ENCODE peak calls at places on chromosomes 2 and 18, in four cellular contexts. A is HepG2, V is A549, F is K562. M is an unnamed sample.

GRCh38 chr2:238596571-238597551 is 170.1 kb downstream of the ASB1 start:
- DNase-seq in F (no peak), A (peak; percentile 70), V (peak; percentile 95), M (no peak)

GRCh38 chr18:55089595-55089994 is 130.3 kb upstream of the CCDC68 start:
- DNase-seq in V (no peak), A (no peak), F (no peak), M (no peak)

GRCh38 chr2:14713248-14713647 is 80.7 kb downstream of the LRATD1 start:
- DNase-seq in F (no peak), A (no peak), V (no peak), M (no peak)

GRCh38 chr18:48914581-48915251 is 36.0 kb downstream of the SMAD7 start:
- DNase-seq in F (no peak), A (no peak), V (no peak), M (no peak)

GRCh38 chr18:79560042-79560860 is 119.4 kb upstream of the CTDP1 start:
- DNase-seq in F (no peak), A (no peak), V (no peak), M (no peak)

GRCh38 chr18:67347499-67347898 is 169.0 kb downstream of the DSEL start:
- DNase-seq in A (no peak), V (no peak), F (no peak), M (no peak)

GRCh38 chr2:214774108-214774507 is 35.4 kb downstream of the BARD1 start:
- DNase-seq in F (no peak), V (no peak), A (no peak), M (no peak)

GRCh38 chr18:26089247-26090129 is 925 bp downstream of the SS18 start:
- DNase-seq in F (peak; percentile 29), V (peak; percentile 35), A (peak; percentile 6), M (no peak)

GRCh38 chr2:49770919-49771318 is 616.6 kb upstream of the FSHR start:
- DNase-seq in V (peak; percentile 31), F (no peak), A (peak; percentile 53), M (peak; percentile 84)

GRCh38 chr18:59718108-59719057 is 21.2 kb upstream of the CCBE1 start:
- DNase-seq in V (peak; percentile 72), A (no peak), F (no peak), M (no peak)

GRCh38 chr2:152861349-152861942 is 143.0 kb downstream of the ARL6IP6 start:
- DNase-seq in V (peak; percentile 36), A (peak; percentile 43), F (peak; percentile 70), M (peak; percentile 60)

GRCh38 chr2:169815849-169816248 is 8.9 kb downstream of the METTL5 start:
- DNase-seq in F (no peak), A (peak; percentile 64), V (peak; percentile 47), M (no peak)

GRCh38 chr2:122390406-122390805 is 635.0 kb downstream of the TSN start:
- DNase-seq in F (no peak), V (no peak), A (no peak), M (no peak)

GRCh38 chr2:40363631-40364030 is 88.3 kb downstream of the SLC8A1 start:
- DNase-seq in V (peak; percentile 24), F (no peak), A (no peak), M (no peak)

GRCh38 chr18:23257686-23258565 is 122.6 kb downstream of the CABLES1 start:
- DNase-seq in V (no peak), F (no peak), A (no peak), M (no peak)

GRCh38 chr2:88626171-88627054 is 851 bp downstream of the EIF2AK3 start:
- DNase-seq in A (no peak), V (peak; percentile 9), F (peak; percentile 55), M (peak; percentile 57)

GRCh38 chr18:55509631-55510372 is 78.2 kb downstream of the TCF4 start:
- DNase-seq in F (no peak), V (no peak), A (no peak), M (no peak)

GRCh38 chr2:11764359-11764758 is 17.9 kb downstream of the LPIN1 start:
- DNase-seq in V (no peak), A (no peak), F (no peak), M (no peak)

GRCh38 chr2:73020657-73021370 is 50.7 kb downstream of the SFXN5 start:
- DNase-seq in F (no peak), V (peak; percentile 69), A (peak; percentile 97), M (no peak)

GRCh38 chr18:73597832-73598615 is 549.6 kb downstream of the FBXO15 start:
- DNase-seq in V (no peak), A (no peak), F (no peak), M (peak; percentile 20)

GRCh38 chr2:172931923-172932520 is 143.6 kb upstream of the MAP3K20 start:
- DNase-seq in V (peak; percentile 68), A (peak; percentile 60), F (peak; percentile 40), M (peak; percentile 67)
- TF ChIP-seq NR3C1 in V (no peak), A (no peak), F (no peak), M (no peak)

GRCh38 chr2:164818149-164819136 is 23.2 kb downstream of the COBLL1 start:
- DNase-seq in F (no peak), A (peak; percentile 70), V (no peak), M (no peak)

GRCh38 chr2:164824865-164825264 is 16.8 kb downstream of the COBLL1 start:
- DNase-seq in V (no peak), A (no peak), F (no peak), M (no peak)

GRCh38 chr2:164821338-164821737 is 20.3 kb downstream of the COBLL1 start:
- DNase-seq in A (no peak), F (no peak), V (no peak), M (no peak)

GRCh38 chr2:164826293-164827243 is 15.1 kb downstream of the COBLL1 start:
- DNase-seq in A (peak; percentile 81), V (no peak), F (no peak), M (no peak)

GRCh38 chr2:164823126-164823525 is 18.5 kb downstream of the COBLL1 start:
- DNase-seq in F (no peak), A (no peak), V (no peak), M (no peak)
- TF ChIP-seq NR3C1 in F (no peak), A (no peak), V (no peak), M (no peak)

DNA sequence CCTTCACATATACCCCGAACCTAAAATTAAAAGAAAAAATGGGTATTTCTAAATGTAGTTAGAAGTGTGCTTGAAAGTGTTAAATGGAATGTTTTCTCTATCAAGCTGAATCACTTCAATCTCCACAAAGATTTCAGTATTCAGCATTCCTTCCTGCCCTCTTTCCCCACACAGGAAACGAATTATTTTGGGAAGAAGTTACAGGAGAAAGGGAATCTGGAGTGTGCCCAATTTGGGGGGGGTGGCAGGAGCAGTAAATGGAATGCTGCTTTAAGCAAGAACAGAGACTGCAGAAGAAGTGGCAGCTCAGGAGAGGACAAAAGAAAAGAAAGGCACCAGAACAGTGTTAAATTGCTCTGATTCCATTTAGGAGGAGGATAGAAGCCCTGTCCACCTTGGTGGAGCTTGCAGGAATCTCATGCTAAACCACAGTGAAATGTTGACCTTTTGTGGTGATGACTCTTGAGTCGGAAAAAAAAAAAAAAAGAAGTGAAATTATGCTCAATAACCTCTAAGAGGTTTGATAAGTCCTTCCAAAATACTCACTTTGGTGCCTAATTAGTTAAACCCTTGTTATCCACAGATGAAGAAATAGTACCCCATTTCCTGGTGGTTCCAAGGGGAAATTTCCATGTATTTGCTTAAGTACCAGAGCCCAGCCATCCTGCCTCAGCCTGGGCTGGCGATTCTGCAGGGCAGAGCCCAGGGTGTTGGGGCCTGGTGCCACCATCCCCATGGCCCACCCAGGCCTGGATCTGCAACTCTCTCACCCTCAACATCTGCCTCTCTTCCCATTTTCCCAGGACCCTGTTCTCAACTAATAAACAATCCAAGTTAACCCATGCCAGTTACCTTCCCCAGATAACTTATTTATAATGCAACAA is 56.5 kb downstream of the MYO5B start:
- DNase-seq in V (no peak), A (no peak), F (no peak), M (no peak)
- TF ChIP-seq NR3C1 in V (no peak), A (no peak), F (no peak), M (no peak)

GRCh38 chr2:74413001-74413698 is 8.3 kb downstream of the C2orf81 start:
- DNase-seq in A (peak; percentile 78), F (no peak), V (no peak), M (no peak)

GRCh38 chr2:74415762-74416395 is 5.5 kb downstream of the C2orf81 start:
- DNase-seq in V (no peak), F (no peak), A (no peak), M (peak; percentile 62)

GRCh38 chr2:74414475-74414874 is 6.9 kb downstream of the C2orf81 start:
- DNase-seq in V (no peak), A (no peak), F (no peak), M (peak; percentile 33)

GRCh38 chr2:74416721-74417120 is 4.7 kb downstream of the C2orf81 start:
- DNase-seq in A (no peak), V (no peak), F (no peak), M (no peak)

DNA sequence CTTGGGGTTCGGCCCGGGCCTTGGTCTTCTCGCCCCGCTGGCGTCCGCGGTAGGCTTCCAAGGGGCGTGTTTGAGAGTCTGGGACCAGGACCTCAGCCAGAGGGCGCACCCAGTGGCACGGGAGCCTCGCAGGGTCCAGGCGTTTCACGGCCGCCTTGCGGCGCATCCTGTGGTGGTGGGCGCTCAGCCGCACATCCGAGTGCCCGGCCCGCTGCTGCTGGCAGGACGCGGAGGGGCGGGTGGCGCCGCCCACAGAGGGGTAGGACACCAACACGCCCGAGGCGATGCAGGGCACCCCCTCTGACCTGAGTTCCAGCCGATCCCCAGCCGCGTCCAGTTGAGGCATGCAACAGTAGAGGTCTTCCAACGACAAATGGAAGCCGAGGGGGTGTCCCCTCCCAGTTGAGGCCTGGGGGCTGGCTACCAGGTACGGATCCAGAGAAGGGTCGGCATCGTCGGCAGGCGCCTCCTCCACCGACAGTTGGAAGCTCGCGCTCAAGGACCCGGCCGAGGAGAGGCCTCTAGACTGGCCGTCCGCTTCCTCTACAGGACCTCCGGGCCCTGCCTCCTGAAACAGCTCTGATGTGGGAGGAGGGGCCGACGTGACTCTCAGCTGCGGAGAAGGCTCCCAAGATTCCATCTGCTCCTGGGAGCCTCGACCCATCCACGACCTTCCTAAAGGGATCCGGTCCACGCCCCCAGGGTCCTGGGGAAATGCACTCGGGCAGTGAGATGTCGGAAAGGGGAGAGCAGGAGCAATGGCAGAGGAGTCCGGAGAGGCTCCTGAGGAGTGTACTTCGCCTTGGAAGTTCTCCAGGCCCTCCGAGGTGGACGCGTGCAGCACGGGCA is 6.3 kb downstream of the C2orf81 start:
- DNase-seq in V (no peak), A (no peak), F (no peak), M (peak; percentile 62)
- TF ChIP-seq NR3C1 in V (no peak), A (no peak), F (no peak), M (no peak)